ENCODE peak calls at places on chromosomes 6 and 20, in seven cellular contexts. One of them, this sample, is unnamed.

GRCh38 chr6:158231551-158232444 is 63.6 kb downstream of the GTF2H5 start:
- DNase-seq in HS-5: no peak
- DNase-seq in left ventricle myocardium inferior: peak
- DNase-seq in psoas muscle: peak
- DNase-seq in activated T-helper 1 cell treated with anti-CD3 and anti-CD28 coated beads, Interleukin-12 subunit alpha, Interleukin-12 subunit beta, Interleukin-2, Interleukin-4 antibody, amounts not matched to agents 30 ng/mL and 10 ng/mL and 1 ng/mL, durations not matched to agents 14 hours and 24 hours and 36 hours: peak
- DNase-seq in stimulated activated CD4-positive, alpha-beta T cell treated with anti-CD3 and anti-CD28 coated beads, Interleukin-12 subunit alpha, Interleukin-12 subunit beta, amount 100 ng/mL, for 48 hours: peak
- DNase-seq in nephron progenitor cell: peak
- DNase-seq in this sample: peak

GRCh38 chr6:134166529-134167221 is 114.3 kb upstream of the SLC2A12 start:
- DNase-seq in HS-5: no peak
- DNase-seq in left ventricle myocardium inferior: no peak
- DNase-seq in psoas muscle: no peak
- DNase-seq in activated T-helper 1 cell treated with anti-CD3 and anti-CD28 coated beads, Interleukin-12 subunit alpha, Interleukin-12 subunit beta, Interleukin-2, Interleukin-4 antibody, amounts not matched to agents 30 ng/mL and 10 ng/mL and 1 ng/mL, durations not matched to agents 14 hours and 24 hours and 36 hours: no peak
- DNase-seq in stimulated activated CD4-positive, alpha-beta T cell treated with anti-CD3 and anti-CD28 coated beads, Interleukin-12 subunit alpha, Interleukin-12 subunit beta, amount 100 ng/mL, for 48 hours: no peak
- DNase-seq in nephron progenitor cell: no peak
- DNase-seq in this sample: no peak

GRCh38 chr6:149336529-149336928 is 19.0 kb downstream of the TAB2 start:
- DNase-seq in HS-5: no peak
- DNase-seq in left ventricle myocardium inferior: no peak
- DNase-seq in psoas muscle: no peak
- DNase-seq in activated T-helper 1 cell treated with anti-CD3 and anti-CD28 coated beads, Interleukin-12 subunit alpha, Interleukin-12 subunit beta, Interleukin-2, Interleukin-4 antibody, amounts not matched to agents 30 ng/mL and 10 ng/mL and 1 ng/mL, durations not matched to agents 14 hours and 24 hours and 36 hours: no peak
- DNase-seq in stimulated activated CD4-positive, alpha-beta T cell treated with anti-CD3 and anti-CD28 coated beads, Interleukin-12 subunit alpha, Interleukin-12 subunit beta, amount 100 ng/mL, for 48 hours: no peak
- DNase-seq in nephron progenitor cell: no peak
- DNase-seq in this sample: no peak

GRCh38 chr6:137873273-137873762 is 6.3 kb downstream of the TNFAIP3 start:
- DNase-seq in HS-5: peak
- DNase-seq in left ventricle myocardium inferior: peak
- DNase-seq in psoas muscle: peak
- DNase-seq in activated T-helper 1 cell treated with anti-CD3 and anti-CD28 coated beads, Interleukin-12 subunit alpha, Interleukin-12 subunit beta, Interleukin-2, Interleukin-4 antibody, amounts not matched to agents 30 ng/mL and 10 ng/mL and 1 ng/mL, durations not matched to agents 14 hours and 24 hours and 36 hours: peak
- DNase-seq in stimulated activated CD4-positive, alpha-beta T cell treated with anti-CD3 and anti-CD28 coated beads, Interleukin-12 subunit alpha, Interleukin-12 subunit beta, amount 100 ng/mL, for 48 hours: peak
- DNase-seq in nephron progenitor cell: no peak
- DNase-seq in this sample: no peak

GRCh38 chr6:54135665-54136370 is 24.6 kb downstream of the MLIP start:
- DNase-seq in HS-5: no peak
- DNase-seq in left ventricle myocardium inferior: no peak
- DNase-seq in psoas muscle: no peak
- DNase-seq in activated T-helper 1 cell treated with anti-CD3 and anti-CD28 coated beads, Interleukin-12 subunit alpha, Interleukin-12 subunit beta, Interleukin-2, Interleukin-4 antibody, amounts not matched to agents 30 ng/mL and 10 ng/mL and 1 ng/mL, durations not matched to agents 14 hours and 24 hours and 36 hours: no peak
- DNase-seq in stimulated activated CD4-positive, alpha-beta T cell treated with anti-CD3 and anti-CD28 coated beads, Interleukin-12 subunit alpha, Interleukin-12 subunit beta, amount 100 ng/mL, for 48 hours: no peak
- DNase-seq in nephron progenitor cell: no peak
- DNase-seq in this sample: no peak

GRCh38 chr20:60482201-60482600 is 524.0 kb downstream of the CDH26 start:
- DNase-seq in HS-5: no peak
- DNase-seq in left ventricle myocardium inferior: no peak
- DNase-seq in psoas muscle: no peak
- DNase-seq in activated T-helper 1 cell treated with anti-CD3 and anti-CD28 coated beads, Interleukin-12 subunit alpha, Interleukin-12 subunit beta, Interleukin-2, Interleukin-4 antibody, amounts not matched to agents 30 ng/mL and 10 ng/mL and 1 ng/mL, durations not matched to agents 14 hours and 24 hours and 36 hours: no peak
- DNase-seq in stimulated activated CD4-positive, alpha-beta T cell treated with anti-CD3 and anti-CD28 coated beads, Interleukin-12 subunit alpha, Interleukin-12 subunit beta, amount 100 ng/mL, for 48 hours: no peak
- DNase-seq in nephron progenitor cell: no peak
- DNase-seq in this sample: no peak

GRCh38 chr6:55557176-55557575 is 21.8 kb downstream of the HMGCLL1 start:
- DNase-seq in HS-5: no peak
- DNase-seq in left ventricle myocardium inferior: no peak
- DNase-seq in psoas muscle: no peak
- DNase-seq in activated T-helper 1 cell treated with anti-CD3 and anti-CD28 coated beads, Interleukin-12 subunit alpha, Interleukin-12 subunit beta, Interleukin-2, Interleukin-4 antibody, amounts not matched to agents 30 ng/mL and 10 ng/mL and 1 ng/mL, durations not matched to agents 14 hours and 24 hours and 36 hours: no peak
- DNase-seq in stimulated activated CD4-positive, alpha-beta T cell treated with anti-CD3 and anti-CD28 coated beads, Interleukin-12 subunit alpha, Interleukin-12 subunit beta, amount 100 ng/mL, for 48 hours: no peak
- DNase-seq in nephron progenitor cell: no peak
- DNase-seq in this sample: no peak

GRCh38 chr6:99422912-99423311 is 2.2 kb downstream of the PNISR start:
- DNase-seq in HS-5: no peak
- DNase-seq in left ventricle myocardium inferior: no peak
- DNase-seq in psoas muscle: no peak
- DNase-seq in activated T-helper 1 cell treated with anti-CD3 and anti-CD28 coated beads, Interleukin-12 subunit alpha, Interleukin-12 subunit beta, Interleukin-2, Interleukin-4 antibody, amounts not matched to agents 30 ng/mL and 10 ng/mL and 1 ng/mL, durations not matched to agents 14 hours and 24 hours and 36 hours: no peak
- DNase-seq in stimulated activated CD4-positive, alpha-beta T cell treated with anti-CD3 and anti-CD28 coated beads, Interleukin-12 subunit alpha, Interleukin-12 subunit beta, amount 100 ng/mL, for 48 hours: no peak
- DNase-seq in nephron progenitor cell: no peak
- DNase-seq in this sample: no peak

GRCh38 chr6:137473651-137474050 is 20.5 kb downstream of the OLIG3 start:
- DNase-seq in HS-5: no peak
- DNase-seq in left ventricle myocardium inferior: no peak
- DNase-seq in psoas muscle: no peak
- DNase-seq in activated T-helper 1 cell treated with anti-CD3 and anti-CD28 coated beads, Interleukin-12 subunit alpha, Interleukin-12 subunit beta, Interleukin-2, Interleukin-4 antibody, amounts not matched to agents 30 ng/mL and 10 ng/mL and 1 ng/mL, durations not matched to agents 14 hours and 24 hours and 36 hours: no peak
- DNase-seq in stimulated activated CD4-positive, alpha-beta T cell treated with anti-CD3 and anti-CD28 coated beads, Interleukin-12 subunit alpha, Interleukin-12 subunit beta, amount 100 ng/mL, for 48 hours: no peak
- DNase-seq in nephron progenitor cell: no peak
- DNase-seq in this sample: no peak

GRCh38 chr6:31094389-31094881 is 17.9 kb downstream of the C6orf15 start:
- DNase-seq in HS-5: no peak
- DNase-seq in left ventricle myocardium inferior: no peak
- DNase-seq in psoas muscle: no peak
- DNase-seq in activated T-helper 1 cell treated with anti-CD3 and anti-CD28 coated beads, Interleukin-12 subunit alpha, Interleukin-12 subunit beta, Interleukin-2, Interleukin-4 antibody, amounts not matched to agents 30 ng/mL and 10 ng/mL and 1 ng/mL, durations not matched to agents 14 hours and 24 hours and 36 hours: peak
- DNase-seq in stimulated activated CD4-positive, alpha-beta T cell treated with anti-CD3 and anti-CD28 coated beads, Interleukin-12 subunit alpha, Interleukin-12 subunit beta, amount 100 ng/mL, for 48 hours: no peak
- DNase-seq in nephron progenitor cell: no peak
- DNase-seq in this sample: no peak

GRCh38 chr20:12166053-12166717 is 248.5 kb downstream of the BTBD3 start:
- DNase-seq in HS-5: peak
- DNase-seq in left ventricle myocardium inferior: peak
- DNase-seq in psoas muscle: peak
- DNase-seq in activated T-helper 1 cell treated with anti-CD3 and anti-CD28 coated beads, Interleukin-12 subunit alpha, Interleukin-12 subunit beta, Interleukin-2, Interleukin-4 antibody, amounts not matched to agents 30 ng/mL and 10 ng/mL and 1 ng/mL, durations not matched to agents 14 hours and 24 hours and 36 hours: no peak
- DNase-seq in stimulated activated CD4-positive, alpha-beta T cell treated with anti-CD3 and anti-CD28 coated beads, Interleukin-12 subunit alpha, Interleukin-12 subunit beta, amount 100 ng/mL, for 48 hours: no peak
- DNase-seq in nephron progenitor cell: no peak
- DNase-seq in this sample: no peak

GRCh38 chr6:134295953-134296553 is 21.9 kb downstream of the SGK1 start:
- DNase-seq in HS-5: peak
- DNase-seq in left ventricle myocardium inferior: no peak
- DNase-seq in psoas muscle: peak
- DNase-seq in activated T-helper 1 cell treated with anti-CD3 and anti-CD28 coated beads, Interleukin-12 subunit alpha, Interleukin-12 subunit beta, Interleukin-2, Interleukin-4 antibody, amounts not matched to agents 30 ng/mL and 10 ng/mL and 1 ng/mL, durations not matched to agents 14 hours and 24 hours and 36 hours: no peak
- DNase-seq in stimulated activated CD4-positive, alpha-beta T cell treated with anti-CD3 and anti-CD28 coated beads, Interleukin-12 subunit alpha, Interleukin-12 subunit beta, amount 100 ng/mL, for 48 hours: no peak
- DNase-seq in nephron progenitor cell: no peak
- DNase-seq in this sample: peak

GRCh38 chr20:276620-277495 is 13.7 kb downstream of the C20orf96 start:
- DNase-seq in HS-5: no peak
- DNase-seq in left ventricle myocardium inferior: no peak
- DNase-seq in psoas muscle: no peak
- DNase-seq in activated T-helper 1 cell treated with anti-CD3 and anti-CD28 coated beads, Interleukin-12 subunit alpha, Interleukin-12 subunit beta, Interleukin-2, Interleukin-4 antibody, amounts not matched to agents 30 ng/mL and 10 ng/mL and 1 ng/mL, durations not matched to agents 14 hours and 24 hours and 36 hours: no peak
- DNase-seq in stimulated activated CD4-positive, alpha-beta T cell treated with anti-CD3 and anti-CD28 coated beads, Interleukin-12 subunit alpha, Interleukin-12 subunit beta, amount 100 ng/mL, for 48 hours: no peak
- DNase-seq in nephron progenitor cell: no peak
- DNase-seq in this sample: no peak

GRCh38 chr6:154386848-154387717 is 30.5 kb upstream of the IPCEF1 start:
- DNase-seq in HS-5: peak
- DNase-seq in left ventricle myocardium inferior: no peak
- DNase-seq in psoas muscle: no peak
- DNase-seq in activated T-helper 1 cell treated with anti-CD3 and anti-CD28 coated beads, Interleukin-12 subunit alpha, Interleukin-12 subunit beta, Interleukin-2, Interleukin-4 antibody, amounts not matched to agents 30 ng/mL and 10 ng/mL and 1 ng/mL, durations not matched to agents 14 hours and 24 hours and 36 hours: no peak
- DNase-seq in stimulated activated CD4-positive, alpha-beta T cell treated with anti-CD3 and anti-CD28 coated beads, Interleukin-12 subunit alpha, Interleukin-12 subunit beta, amount 100 ng/mL, for 48 hours: no peak
- DNase-seq in nephron progenitor cell: no peak
- DNase-seq in this sample: peak

GRCh38 chr6:68711386-68712000 is 76.4 kb downstream of the ADGRB3 start:
- DNase-seq in HS-5: no peak
- DNase-seq in left ventricle myocardium inferior: no peak
- DNase-seq in psoas muscle: no peak
- DNase-seq in activated T-helper 1 cell treated with anti-CD3 and anti-CD28 coated beads, Interleukin-12 subunit alpha, Interleukin-12 subunit beta, Interleukin-2, Interleukin-4 antibody, amounts not matched to agents 30 ng/mL and 10 ng/mL and 1 ng/mL, durations not matched to agents 14 hours and 24 hours and 36 hours: no peak
- DNase-seq in stimulated activated CD4-positive, alpha-beta T cell treated with anti-CD3 and anti-CD28 coated beads, Interleukin-12 subunit alpha, Interleukin-12 subunit beta, amount 100 ng/mL, for 48 hours: no peak
- DNase-seq in nephron progenitor cell: no peak
- DNase-seq in this sample: no peak

GRCh38 chr6:20873425-20874190 is 339.4 kb downstream of the CDKAL1 start:
- DNase-seq in HS-5: no peak
- DNase-seq in left ventricle myocardium inferior: no peak
- DNase-seq in psoas muscle: no peak
- DNase-seq in activated T-helper 1 cell treated with anti-CD3 and anti-CD28 coated beads, Interleukin-12 subunit alpha, Interleukin-12 subunit beta, Interleukin-2, Interleukin-4 antibody, amounts not matched to agents 30 ng/mL and 10 ng/mL and 1 ng/mL, durations not matched to agents 14 hours and 24 hours and 36 hours: no peak
- DNase-seq in stimulated activated CD4-positive, alpha-beta T cell treated with anti-CD3 and anti-CD28 coated beads, Interleukin-12 subunit alpha, Interleukin-12 subunit beta, amount 100 ng/mL, for 48 hours: no peak
- DNase-seq in nephron progenitor cell: no peak
- DNase-seq in this sample: no peak

GRCh38 chr6:47787620-47788497 is 6.0 kb downstream of the OPN5 start:
- DNase-seq in HS-5: peak
- DNase-seq in left ventricle myocardium inferior: peak
- DNase-seq in psoas muscle: peak
- DNase-seq in activated T-helper 1 cell treated with anti-CD3 and anti-CD28 coated beads, Interleukin-12 subunit alpha, Interleukin-12 subunit beta, Interleukin-2, Interleukin-4 antibody, amounts not matched to agents 30 ng/mL and 10 ng/mL and 1 ng/mL, durations not matched to agents 14 hours and 24 hours and 36 hours: peak
- DNase-seq in stimulated activated CD4-positive, alpha-beta T cell treated with anti-CD3 and anti-CD28 coated beads, Interleukin-12 subunit alpha, Interleukin-12 subunit beta, amount 100 ng/mL, for 48 hours: peak
- DNase-seq in nephron progenitor cell: peak
- DNase-seq in this sample: no peak

GRCh38 chr6:108260126-108260808 is 573 bp downstream of the SNX3 start:
- DNase-seq in HS-5: peak
- DNase-seq in left ventricle myocardium inferior: peak
- DNase-seq in psoas muscle: no peak
- DNase-seq in activated T-helper 1 cell treated with anti-CD3 and anti-CD28 coated beads, Interleukin-12 subunit alpha, Interleukin-12 subunit beta, Interleukin-2, Interleukin-4 antibody, amounts not matched to agents 30 ng/mL and 10 ng/mL and 1 ng/mL, durations not matched to agents 14 hours and 24 hours and 36 hours: no peak
- DNase-seq in stimulated activated CD4-positive, alpha-beta T cell treated with anti-CD3 and anti-CD28 coated beads, Interleukin-12 subunit alpha, Interleukin-12 subunit beta, amount 100 ng/mL, for 48 hours: peak
- DNase-seq in nephron progenitor cell: peak
- DNase-seq in this sample: no peak

GRCh38 chr6:4849214-4849613 is 73.0 kb downstream of the CDYL start:
- DNase-seq in HS-5: no peak
- DNase-seq in left ventricle myocardium inferior: no peak
- DNase-seq in psoas muscle: no peak
- DNase-seq in activated T-helper 1 cell treated with anti-CD3 and anti-CD28 coated beads, Interleukin-12 subunit alpha, Interleukin-12 subunit beta, Interleukin-2, Interleukin-4 antibody, amounts not matched to agents 30 ng/mL and 10 ng/mL and 1 ng/mL, durations not matched to agents 14 hours and 24 hours and 36 hours: no peak
- DNase-seq in stimulated activated CD4-positive, alpha-beta T cell treated with anti-CD3 and anti-CD28 coated beads, Interleukin-12 subunit alpha, Interleukin-12 subunit beta, amount 100 ng/mL, for 48 hours: no peak
- DNase-seq in nephron progenitor cell: no peak
- DNase-seq in this sample: no peak

GRCh38 chr6:136586295-136586694 is 36.1 kb upstream of the MAP7 start:
- DNase-seq in HS-5: peak
- DNase-seq in left ventricle myocardium inferior: no peak
- DNase-seq in psoas muscle: no peak
- DNase-seq in activated T-helper 1 cell treated with anti-CD3 and anti-CD28 coated beads, Interleukin-12 subunit alpha, Interleukin-12 subunit beta, Interleukin-2, Interleukin-4 antibody, amounts not matched to agents 30 ng/mL and 10 ng/mL and 1 ng/mL, durations not matched to agents 14 hours and 24 hours and 36 hours: no peak
- DNase-seq in stimulated activated CD4-positive, alpha-beta T cell treated with anti-CD3 and anti-CD28 coated beads, Interleukin-12 subunit alpha, Interleukin-12 subunit beta, amount 100 ng/mL, for 48 hours: no peak
- DNase-seq in nephron progenitor cell: no peak
- DNase-seq in this sample: no peak

GRCh38 chr20:51958636-51959542 is 156.6 kb upstream of the SALL4 start:
- DNase-seq in HS-5: no peak
- DNase-seq in left ventricle myocardium inferior: no peak
- DNase-seq in psoas muscle: no peak
- DNase-seq in activated T-helper 1 cell treated with anti-CD3 and anti-CD28 coated beads, Interleukin-12 subunit alpha, Interleukin-12 subunit beta, Interleukin-2, Interleukin-4 antibody, amounts not matched to agents 30 ng/mL and 10 ng/mL and 1 ng/mL, durations not matched to agents 14 hours and 24 hours and 36 hours: no peak
- DNase-seq in stimulated activated CD4-positive, alpha-beta T cell treated with anti-CD3 and anti-CD28 coated beads, Interleukin-12 subunit alpha, Interleukin-12 subunit beta, amount 100 ng/mL, for 48 hours: no peak
- DNase-seq in nephron progenitor cell: no peak
- DNase-seq in this sample: no peak

GRCh38 chr6:12608874-12609273 is 107.7 kb upstream of the PHACTR1 start:
- DNase-seq in HS-5: no peak
- DNase-seq in left ventricle myocardium inferior: no peak
- DNase-seq in psoas muscle: no peak
- DNase-seq in activated T-helper 1 cell treated with anti-CD3 and anti-CD28 coated beads, Interleukin-12 subunit alpha, Interleukin-12 subunit beta, Interleukin-2, Interleukin-4 antibody, amounts not matched to agents 30 ng/mL and 10 ng/mL and 1 ng/mL, durations not matched to agents 14 hours and 24 hours and 36 hours: no peak
- DNase-seq in stimulated activated CD4-positive, alpha-beta T cell treated with anti-CD3 and anti-CD28 coated beads, Interleukin-12 subunit alpha, Interleukin-12 subunit beta, amount 100 ng/mL, for 48 hours: no peak
- DNase-seq in nephron progenitor cell: no peak
- DNase-seq in this sample: no peak

GRCh38 chr6:35777356-35778102 is 1.1 kb downstream of the CLPSL2 start:
- DNase-seq in HS-5: no peak
- DNase-seq in left ventricle myocardium inferior: no peak
- DNase-seq in psoas muscle: no peak
- DNase-seq in activated T-helper 1 cell treated with anti-CD3 and anti-CD28 coated beads, Interleukin-12 subunit alpha, Interleukin-12 subunit beta, Interleukin-2, Interleukin-4 antibody, amounts not matched to agents 30 ng/mL and 10 ng/mL and 1 ng/mL, durations not matched to agents 14 hours and 24 hours and 36 hours: no peak
- DNase-seq in stimulated activated CD4-positive, alpha-beta T cell treated with anti-CD3 and anti-CD28 coated beads, Interleukin-12 subunit alpha, Interleukin-12 subunit beta, amount 100 ng/mL, for 48 hours: no peak
- DNase-seq in nephron progenitor cell: no peak
- DNase-seq in this sample: no peak

GRCh38 chr6:143451531-143451930 is 926 bp downstream of the PEX3 start:
- DNase-seq in HS-5: no peak
- DNase-seq in left ventricle myocardium inferior: no peak
- DNase-seq in psoas muscle: no peak
- DNase-seq in activated T-helper 1 cell treated with anti-CD3 and anti-CD28 coated beads, Interleukin-12 subunit alpha, Interleukin-12 subunit beta, Interleukin-2, Interleukin-4 antibody, amounts not matched to agents 30 ng/mL and 10 ng/mL and 1 ng/mL, durations not matched to agents 14 hours and 24 hours and 36 hours: no peak
- DNase-seq in stimulated activated CD4-positive, alpha-beta T cell treated with anti-CD3 and anti-CD28 coated beads, Interleukin-12 subunit alpha, Interleukin-12 subunit beta, amount 100 ng/mL, for 48 hours: no peak
- DNase-seq in nephron progenitor cell: no peak
- DNase-seq in this sample: no peak

GRCh38 chr6:105536961-105537360 is 134.1 kb upstream of the PREP start:
- DNase-seq in HS-5: no peak
- DNase-seq in left ventricle myocardium inferior: no peak
- DNase-seq in psoas muscle: no peak
- DNase-seq in activated T-helper 1 cell treated with anti-CD3 and anti-CD28 coated beads, Interleukin-12 subunit alpha, Interleukin-12 subunit beta, Interleukin-2, Interleukin-4 antibody, amounts not matched to agents 30 ng/mL and 10 ng/mL and 1 ng/mL, durations not matched to agents 14 hours and 24 hours and 36 hours: no peak
- DNase-seq in stimulated activated CD4-positive, alpha-beta T cell treated with anti-CD3 and anti-CD28 coated beads, Interleukin-12 subunit alpha, Interleukin-12 subunit beta, amount 100 ng/mL, for 48 hours: no peak
- DNase-seq in nephron progenitor cell: no peak
- DNase-seq in this sample: no peak

GRCh38 chr6:797479-798077 is 104.6 kb upstream of the EXOC2 start:
- DNase-seq in HS-5: peak
- DNase-seq in left ventricle myocardium inferior: no peak
- DNase-seq in psoas muscle: no peak
- DNase-seq in activated T-helper 1 cell treated with anti-CD3 and anti-CD28 coated beads, Interleukin-12 subunit alpha, Interleukin-12 subunit beta, Interleukin-2, Interleukin-4 antibody, amounts not matched to agents 30 ng/mL and 10 ng/mL and 1 ng/mL, durations not matched to agents 14 hours and 24 hours and 36 hours: no peak
- DNase-seq in stimulated activated CD4-positive, alpha-beta T cell treated with anti-CD3 and anti-CD28 coated beads, Interleukin-12 subunit alpha, Interleukin-12 subunit beta, amount 100 ng/mL, for 48 hours: no peak
- DNase-seq in nephron progenitor cell: peak
- DNase-seq in this sample: no peak

This sample was measured in HS-27A.